ENCODE peak calls at places on chromosomes 3 and 15, in nine cellular contexts. L is stimulated activated naive CD8-positive, alpha-beta T cell treated with anti-CD3 and anti-CD28 coated beads, Interleukin-15, Interleukin-2, amounts not matched to agents 100 U/mL and 50 U/mL, for 24 hours; N is stimulated activated CD8-positive, alpha-beta memory T cell treated with anti-CD3 and anti-CD28 coated beads, Interleukin-4, amount 100 ng/mL, for 24 hours; K is cardiac fibroblast; C is anterior cingulate cortex; M is progenitor cell of endocrine pancreas; H is stimulated activated CD4-positive, alpha-beta T cell treated with anti-CD3 and anti-CD28 coated beads, TNF-alpha, amount 100 ng/mL, for 1 hour; F is left ventricle myocardium superior; V is left colon. R is an unnamed sample.

GRCh38 chr15:41822471-41822870 is 5.4 kb upstream of the JMJD7 start:
- DNase-seq in L (no peak), N (no peak), K (no peak), C (no peak), M (no peak), H (no peak), F (no peak), V (no peak), R (no peak)

GRCh38 chr3:197547618-197548017 is 8.2 kb downstream of the BDH1 start:
- DNase-seq in L (no peak), N (no peak), K (no peak), C (no peak), M (no peak), H (no peak), F (no peak), V (peak; percentile 70), R (no peak)

GRCh38 chr3:127551971-127552370 is 38.6 kb downstream of the TPRA1 start:
- DNase-seq in L (no peak), N (no peak), K (no peak), C (no peak), M (no peak), H (no peak), F (no peak), V (no peak), R (no peak)

GRCh38 chr15:63923993-63924950 is 90.5 kb upstream of the HERC1 start:
- DNase-seq in L (no peak), N (no peak), K (no peak), C (no peak), M (no peak), H (no peak), F (no peak), V (no peak), R (no peak)

GRCh38 chr15:70535955-70536338 is 227.4 kb downstream of the UACA start:
- DNase-seq in L (no peak), N (no peak), K (no peak), C (no peak), M (no peak), H (no peak), F (no peak), V (no peak), R (no peak)

GRCh38 chr3:40299721-40300335 is 9.7 kb upstream of the EIF1B start:
- DNase-seq in L (no peak), N (no peak), K (peak; percentile 88), C (no peak), M (no peak), H (no peak), F (no peak), V (no peak), R (no peak)

GRCh38 chr3:11379238-11379823 is 107.1 kb downstream of the ATG7 start:
- DNase-seq in L (no peak), N (no peak), K (peak; percentile 81), C (no peak), M (no peak), H (no peak), F (no peak), V (no peak), R (no peak)

GRCh38 chr3:16090013-16090412 is 84.5 kb upstream of the GALNT15 start:
- DNase-seq in L (no peak), N (no peak), K (peak; percentile 96), C (no peak), M (no peak), H (no peak), F (no peak), V (no peak), R (no peak)

GRCh38 chr15:50873935-50874353 is 34.5 kb upstream of the AP4E1 start:
- DNase-seq in L (no peak), N (no peak), K (no peak), C (no peak), M (no peak), H (no peak), F (no peak), V (no peak), R (no peak)

GRCh38 chr3:169260296-169260695 is 403.2 kb downstream of the MECOM start:
- DNase-seq in L (no peak), N (no peak), K (peak; percentile 60), C (no peak), M (no peak), H (no peak), F (no peak), V (no peak), R (no peak)

GRCh38 chr3:59535791-59536221 is 486.0 kb upstream of the CFAP20DC start:
- DNase-seq in L (no peak), N (no peak), K (peak; percentile 21), C (no peak), M (no peak), H (no peak), F (no peak), V (no peak), R (no peak)

GRCh38 chr15:75159244-75159643 is 42.4 kb upstream of the C15orf39 start:
- DNase-seq in L (no peak), N (no peak), K (no peak), C (no peak), M (no peak), H (no peak), F (no peak), V (no peak), R (no peak)

GRCh38 chr15:59522988-59523461 is 85.0 kb downstream of the FAM81A start:
- DNase-seq in L (peak; percentile 36), N (peak; percentile 24), K (no peak), C (no peak), M (no peak), H (no peak), F (no peak), V (no peak), R (no peak)

GRCh38 chr3:10932596-10932995 is 60.0 kb upstream of the SLC6A1 start:
- DNase-seq in L (no peak), N (no peak), K (no peak), C (no peak), M (no peak), H (no peak), F (no peak), V (no peak), R (no peak)

GRCh38 chr3:88005066-88005465 is 53.7 kb downstream of the CGGBP1 start:
- DNase-seq in L (no peak), N (no peak), K (peak; percentile 62), C (no peak), M (no peak), H (no peak), F (no peak), V (no peak), R (no peak)

GRCh38 chr3:4985330-4986174 is 6.3 kb downstream of the BHLHE40 start:
- DNase-seq in L (no peak), N (no peak), K (peak; percentile 81), C (no peak), M (no peak), H (no peak), F (peak; percentile 54), V (no peak), R (no peak)

GRCh38 chr15:41990691-41991090 is 18.3 kb upstream of the EHD4 start:
- DNase-seq in L (no peak), N (no peak), K (no peak), C (no peak), M (no peak), H (no peak), F (no peak), V (peak; percentile 7), R (no peak)

GRCh38 chr3:5095879-5096278 is 26.2 kb upstream of the ARL8B start:
- DNase-seq in L (peak; percentile 35), N (no peak), K (peak; percentile 11), C (peak; percentile 26), M (peak; percentile 49), H (no peak), F (peak; percentile 74), V (no peak), R (no peak)

GRCh38 chr3:151347432-151347831 is 18.1 kb upstream of the P2RY13 start:
- DNase-seq in L (no peak), N (no peak), K (no peak), C (no peak), M (no peak), H (no peak), F (no peak), V (peak; percentile 33), R (no peak)

GRCh38 chr15:48367483-48367882 is 36.3 kb downstream of the DUT start:
- DNase-seq in L (no peak), N (no peak), K (peak; percentile 76), C (no peak), M (no peak), H (no peak), F (no peak), V (no peak), R (no peak)

GRCh38 chr15:91075761-91076160 is 24.3 kb upstream of the SV2B start:
- DNase-seq in L (no peak), N (no peak), K (no peak), C (no peak), M (no peak), H (no peak), F (no peak), V (no peak), R (no peak)

GRCh38 chr3:12464181-12464580 is 20.1 kb upstream of the TSEN2 start:
- DNase-seq in L (no peak), N (no peak), K (no peak), C (no peak), M (no peak), H (no peak), F (no peak), V (no peak), R (no peak)

GRCh38 chr15:49115062-49115461 is 40.3 kb downstream of the COPS2 start:
- DNase-seq in L (no peak), N (no peak), K (no peak), C (no peak), M (no peak), H (no peak), F (no peak), V (no peak), R (no peak)

GRCh38 chr3:38644662-38645053 is 4.8 kb downstream of the SCN5A start:
- DNase-seq in L (no peak), N (no peak), K (no peak), C (no peak), M (no peak), H (no peak), F (peak; percentile 79), V (no peak), R (no peak)

GRCh38 chr3:143083781-143084180 is 35.8 kb upstream of the CHST2 start:
- DNase-seq in L (no peak), N (no peak), K (no peak), C (no peak), M (no peak), H (no peak), F (no peak), V (no peak), R (peak; percentile 52)

GRCh38 chr3:66149269-66149668 is 71.5 kb upstream of the SLC25A26 start:
- DNase-seq in L (no peak), N (no peak), K (no peak), C (no peak), M (no peak), H (no peak), F (no peak), V (no peak), R (no peak)

GRCh38 chr15:65558336-65558735 is 28.1 kb downstream of the HACD3 start:
- DNase-seq in L (no peak), N (no peak), K (peak; percentile 49), C (no peak), M (no peak), H (no peak), F (no peak), V (no peak), R (no peak)

GRCh38 chr3:172153335-172153861 is 114.0 kb downstream of the FNDC3B start:
- DNase-seq in L (peak; percentile 62), N (no peak), K (peak; percentile 99), C (peak; percentile 42), M (no peak), H (no peak), F (peak; percentile 89), V (peak; percentile 93), R (no peak)

GRCh38 chr15:37104413-37105392 is 4.4 kb upstream of the MEIS2 start:
- DNase-seq in L (no peak), N (no peak), K (no peak), C (no peak), M (no peak), H (no peak), F (no peak), V (no peak), R (no peak)

GRCh38 chr3:120284702-120285507 is at the start of gene GPR156:
- DNase-seq in L (peak; percentile 18), N (no peak), K (peak; percentile 17), C (peak; percentile 19), M (peak; percentile 25), H (no peak), F (peak; percentile 43), V (no peak), R (no peak)